ENCODE peak calls at places on chromosomes 4 and X, in six cellular contexts. K is ovary; C is CD4-positive, alpha-beta memory T cell; F is GM12878; P is H9; A is upper lobe of right lung. Z is an unnamed sample.

GRCh38 chr4:76677571-76678326 is 220.2 kb downstream of the SOWAHB start:
- DNase-seq in K (no peak), C (no peak), F (no peak), P (no peak), A (no peak), Z (no peak)

GRCh38 chr4:140851032-140851636 is 94.9 kb upstream of the TBC1D9 start:
- DNase-seq in K (peak; percentile 26), C (peak; percentile 7), F (peak; percentile 33), P (no peak), A (no peak), Z (no peak)

GRCh38 chr4:74608151-74608949 is 163.4 kb downstream of the AREG start:
- DNase-seq in K (no peak), C (no peak), F (no peak), P (no peak), A (no peak), Z (no peak)

GRCh38 chr4:11598591-11598990 is 169.9 kb upstream of the HS3ST1 start:
- DNase-seq in K (no peak), C (no peak), F (no peak), P (no peak), A (no peak), Z (no peak)

GRCh38 chr4:146975535-146975934 is 29.9 kb upstream of the TTC29 start:
- DNase-seq in K (no peak), C (no peak), F (no peak), P (no peak), A (no peak), Z (no peak)

GRCh38 chr4:26288308-26288982 is 32.4 kb upstream of the RBPJ start:
- DNase-seq in K (no peak), C (no peak), F (peak; percentile 73), P (no peak), A (no peak), Z (no peak)

GRCh38 chr4:182764642-182765041 is 152.5 kb downstream of the DCTD start:
- DNase-seq in K (no peak), C (no peak), F (no peak), P (no peak), A (no peak), Z (no peak)

GRCh38 chrX:104288269-104288668 is 33.5 kb upstream of the ESX1 start:
- DNase-seq in K (no peak), C (no peak), F (no peak), P (peak; percentile 52), A (no peak), Z (no peak)

GRCh38 chr4:173014113-173014558 is 154.5 kb upstream of the GALNT7 start:
- DNase-seq in K (no peak), C (no peak), F (no peak), P (peak; percentile 86), A (no peak), Z (no peak)

GRCh38 chrX:135425566-135425965 is 3.8 kb downstream of the SMIM10L2A start:
- DNase-seq in K (no peak), C (no peak), F (no peak), P (no peak), A (no peak), Z (no peak)

GRCh38 chrX:37905436-37906147 is 58.2 kb upstream of the DYNLT3 start:
- DNase-seq in K (no peak), C (peak; percentile 2), F (no peak), P (peak; percentile 75), A (no peak), Z (no peak)

GRCh38 chr4:1967512-1968149 is 41.1 kb downstream of the NELFA start:
- DNase-seq in K (no peak), C (no peak), F (no peak), P (no peak), A (peak; percentile 4), Z (no peak)

GRCh38 chr4:101707596-101707995 is 82.9 kb upstream of the BANK1 start:
- DNase-seq in K (no peak), C (no peak), F (no peak), P (no peak), A (no peak), Z (no peak)

GRCh38 chrX:105700316-105700715 is 122.0 kb upstream of the NRK start:
- DNase-seq in K (no peak), C (no peak), F (no peak), P (no peak), A (no peak), Z (no peak)

GRCh38 chr4:89301003-89301402 is 6.6 kb downstream of the GPRIN3 start:
- DNase-seq in K (no peak), C (no peak), F (no peak), P (no peak), A (no peak), Z (no peak)

GRCh38 chrX:12309733-12310054 is 171.4 kb downstream of the FRMPD4 start:
- DNase-seq in K (no peak), C (no peak), F (no peak), P (peak; percentile 59), A (no peak), Z (no peak)

GRCh38 chrX:19563327-19563726 is 48.0 kb upstream of the MAP3K15 start:
- DNase-seq in K (no peak), C (no peak), F (peak; percentile 33), P (no peak), A (no peak), Z (no peak)

GRCh38 chrX:19566359-19567141 is 51.2 kb upstream of the MAP3K15 start:
- DNase-seq in K (no peak), C (no peak), F (peak; percentile 24), P (no peak), A (no peak), Z (no peak)

GRCh38 chrX:19563746-19564145 is 48.4 kb upstream of the MAP3K15 start:
- DNase-seq in K (no peak), C (no peak), F (no peak), P (no peak), A (no peak), Z (no peak)

GRCh38 chrX:19564606-19565005 is 49.3 kb upstream of the MAP3K15 start:
- DNase-seq in K (no peak), C (no peak), F (no peak), P (no peak), A (no peak), Z (no peak)

DNA sequence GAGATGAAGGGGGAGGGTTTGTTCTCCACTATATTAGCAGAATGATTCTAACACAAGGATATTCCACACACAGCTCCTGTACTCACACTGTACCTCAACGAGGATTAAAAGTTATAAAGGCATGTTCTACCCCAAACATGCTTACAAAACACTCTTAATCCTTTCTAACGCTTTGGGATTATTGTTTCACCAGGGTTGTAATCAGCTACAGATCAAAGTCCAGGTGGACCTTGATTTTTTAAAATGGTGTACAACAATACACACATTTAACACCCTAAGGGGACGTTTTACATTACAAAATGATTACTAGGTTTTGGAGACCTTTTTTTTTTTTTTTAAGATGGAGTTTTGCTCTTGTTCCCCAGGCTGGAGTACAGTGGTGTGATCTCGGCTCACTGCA is 50.3 kb upstream of the MAP3K15 start:
- DNase-seq in K (no peak), C (no peak), F (no peak), P (no peak), A (no peak), Z (no peak)
- H3K4me1 ChIP-seq in K (no peaks in the 10 kb centered on the region), C (peaks cover 9% of the 10 kb centered on the region), F (peaks cover 22% of the 10 kb centered on the region), P (no peaks in the 10 kb centered on the region), A (no peaks in the 10 kb centered on the region), Z (no peaks in the 10 kb centered on the region)

DNA sequence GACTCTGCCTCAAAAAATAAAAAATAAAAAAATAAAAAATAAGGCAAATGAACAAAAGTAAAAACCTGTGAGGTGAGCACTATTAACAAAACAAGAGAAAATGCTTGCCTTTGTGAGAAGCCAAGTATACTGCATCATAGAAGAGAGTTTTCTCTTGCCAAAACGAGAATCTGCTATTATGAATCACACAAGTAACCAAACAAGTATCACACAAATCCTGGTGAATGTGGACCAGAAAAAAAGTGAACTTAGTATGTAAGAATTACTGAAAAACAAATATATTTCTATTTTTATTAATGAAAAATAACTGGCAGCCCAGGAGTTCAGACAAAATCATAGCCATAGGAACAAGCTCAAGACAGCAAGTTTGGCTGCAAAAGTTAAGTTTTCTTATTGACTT is 193.5 kb downstream of the PDGFC start:
- DNase-seq in K (no peak), C (no peak), F (no peak), P (no peak), A (no peak), Z (no peak)
- H3K4me1 ChIP-seq in K (no peaks in the 10 kb centered on the region), C (no peaks in the 10 kb centered on the region), F (no peaks in the 10 kb centered on the region), P (no peaks in the 10 kb centered on the region), A (peaks cover 16% of the 10 kb centered on the region), Z (peaks cover 99% of the 10 kb centered on the region)

GRCh38 chrX:46860536-46860935 is 23.7 kb downstream of the RP2 start:
- DNase-seq in K (no peak), C (no peak), F (no peak), P (no peak), A (no peak), Z (no peak)
- H3K4me1 ChIP-seq in K (no peaks in the 10 kb centered on the region), C (no peaks in the 10 kb centered on the region), F (no peaks in the 10 kb centered on the region), P (no peaks in the 10 kb centered on the region), A (no peaks in the 10 kb centered on the region), Z (peaks cover 4% of the 10 kb centered on the region)

DNA sequence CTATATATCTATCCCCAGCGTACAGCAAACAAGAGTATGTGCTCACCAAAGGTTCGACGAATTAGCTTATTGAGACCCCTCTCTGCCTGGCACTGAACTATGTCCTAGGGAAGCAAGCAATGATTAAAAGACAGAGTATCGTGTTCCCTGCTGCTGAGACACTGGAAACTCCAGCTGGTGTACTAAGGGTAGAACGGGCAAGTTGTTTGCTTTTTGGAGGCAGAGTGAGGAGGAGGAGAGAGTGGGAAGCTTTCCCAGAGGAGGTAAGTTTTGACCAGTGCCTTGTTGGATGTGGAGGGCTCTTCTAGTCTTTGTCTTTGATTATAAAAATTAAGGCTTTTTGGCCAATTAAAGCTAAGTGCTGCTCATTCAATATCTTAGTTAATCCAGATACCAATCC is 61.7 kb downstream of the PJA1 start:
- DNase-seq in K (no peak), C (no peak), F (no peak), P (no peak), A (no peak), Z (no peak)
- H3K4me1 ChIP-seq in K (no peaks in the 10 kb centered on the region), C (no peaks in the 10 kb centered on the region), F (no peaks in the 10 kb centered on the region), P (no peaks in the 10 kb centered on the region), A (no peaks in the 10 kb centered on the region), Z (no peaks in the 10 kb centered on the region)

DNA sequence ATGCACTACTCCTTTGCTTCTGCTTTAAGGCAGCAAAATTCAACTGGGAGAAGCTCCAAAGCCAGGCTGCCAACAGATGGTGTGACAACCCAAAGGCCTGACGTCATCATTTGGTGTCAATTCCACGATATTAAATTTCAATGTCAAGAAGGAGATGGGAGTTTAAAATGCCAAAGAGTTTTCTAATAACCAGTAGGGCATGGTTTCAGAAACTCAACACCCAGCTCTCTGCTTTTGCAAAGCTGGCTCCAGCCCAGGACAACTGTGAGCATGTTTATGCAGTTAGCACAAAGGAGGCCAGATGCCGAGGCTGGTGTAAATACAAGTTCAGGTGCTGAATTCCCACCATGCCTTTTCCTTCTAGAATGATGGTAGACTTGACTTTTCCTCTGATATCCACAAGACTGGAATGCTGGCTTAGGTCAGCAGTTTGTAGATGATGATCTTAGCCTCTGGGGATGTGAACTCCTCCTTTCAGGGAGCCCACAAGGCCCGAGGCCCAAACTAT is 67.3 kb downstream of the AFAP1 start:
- DNase-seq in K (peak; percentile 28), C (no peak), F (no peak), P (no peak), A (no peak), Z (no peak)
- H3K4me1 ChIP-seq in K (peaks cover 15% of the 10 kb centered on the region), C (peaks cover 35% of the 10 kb centered on the region), F (no peaks in the 10 kb centered on the region), P (no peaks in the 10 kb centered on the region), A (peaks cover 17% of the 10 kb centered on the region), Z (peaks cover 36% of the 10 kb centered on the region)

Z was measured in RWPE2.